ENCODE peak calls at places on chromosomes 7 and 10, in four cellular contexts. E, I, G and D are unnamed samples.

GRCh38 chr7:120979765-120980499 is 8.6 kb upstream of the CPED1 start:
- DNase-seq in E (no peak), I (no peak), G (no peak), D (no peak)

GRCh38 chr10:56585447-56586171 is 224.6 kb upstream of the ZWINT start:
- DNase-seq in E (no peak), I (no peak), G (no peak), D (no peak)

GRCh38 chr10:84429926-84430520 is 101.6 kb downstream of the CCSER2 start:
- DNase-seq in E (peak), I (peak), G (peak), D (peak)

GRCh38 chr7:105352018-105352612 is 36.6 kb downstream of the SRPK2 start:
- DNase-seq in E (peak), I (peak), G (peak), D (peak)

GRCh38 chr10:121961456-121961855 is 13.6 kb downstream of the NSMCE4A start:
- DNase-seq in E (no peak), I (no peak), G (no peak), D (no peak)

GRCh38 chr7:15326044-15326644 is 235.7 kb downstream of the AGMO start:
- DNase-seq in E (no peak), I (no peak), G (peak), D (peak)

GRCh38 chr7:75795831-75796285 is 17.7 kb downstream of the CCL24 start:
- DNase-seq in E (no peak), I (no peak), G (no peak), D (no peak)

GRCh38 chr10:42753507-42754154 is 29.0 kb upstream of the BMS1 start:
- DNase-seq in E (peak), I (no peak), G (no peak), D (no peak)